ENCODE peak calls at places on chromosomes 11 and 22, in ten cellular contexts. I is body of pancreas; J is occipital lobe; O is NCI-H460; S is AG10803; P is NK-92 treated with Interleukin-12 subunit alpha and Interleukin-12 subunit beta, amount 100 ng/mL, for 24 hours; R is Right ventricle myocardium superior; B is fibroblast of lung; K is WTC11; L is frontal cortex. X is an unnamed sample.

GRCh38 chr11:9821008-9821752 is 157.3 kb downstream of the SWAP70 start:
- DNase-seq in I (no peak), J (no peak), O (no peak), S (peak; percentile 90), P (no peak), R (no peak), B (peak; percentile 30), K (no peak), L (no peak), X (no peak)

GRCh38 chr11:2102132-2102882 is 36.9 kb downstream of the IGF2 start:
- DNase-seq in I (no peak), J (no peak), O (no peak), S (no peak), P (no peak), R (peak; percentile 60), B (no peak), K (no peak), L (no peak), X (no peak)

GRCh38 chr11:86797133-86797532 is 3.2 kb upstream of the PRSS23 start:
- DNase-seq in I (no peak), J (no peak), O (no peak), S (no peak), P (no peak), R (no peak), B (no peak), K (no peak), L (no peak), X (no peak)

GRCh38 chr22:44497218-44497903 is 672 bp downstream of the RTL6 start:
- DNase-seq in I (peak; percentile 25), J (no peak), O (peak; percentile 22), S (peak; percentile 22), P (no peak), R (peak; percentile 51), B (peak; percentile 27), K (peak; percentile 22), L (peak; percentile 18), X (peak; percentile 27)

GRCh38 chr11:78063440-78064181 is at the start of gene THRSP:
- DNase-seq in I (no peak), J (no peak), O (no peak), S (no peak), P (no peak), R (no peak), B (no peak), K (no peak), L (no peak), X (no peak)

GRCh38 chr11:614091-614582 is 1.6 kb downstream of the IRF7 start:
- DNase-seq in I (no peak), J (no peak), O (no peak), S (no peak), P (no peak), R (no peak), B (no peak), K (no peak), L (no peak), X (no peak)

GRCh38 chr11:106988151-106988806 is 30.0 kb downstream of the GUCY1A2 start:
- DNase-seq in I (no peak), J (no peak), O (no peak), S (peak; percentile 89), P (no peak), R (no peak), B (peak; percentile 90), K (no peak), L (no peak), X (no peak)

GRCh38 chr11:47393163-47394049 is 15.0 kb upstream of the SLC39A13 start:
- DNase-seq in I (no peak), J (no peak), O (no peak), S (peak; percentile 64), P (no peak), R (peak; percentile 67), B (peak; percentile 76), K (no peak), L (no peak), X (no peak)

GRCh38 chr11:69948256-69949141 is 129.3 kb upstream of the FGF3 start:
- DNase-seq in I (peak; percentile 33), J (no peak), O (no peak), S (no peak), P (no peak), R (peak; percentile 22), B (peak; percentile 69), K (no peak), L (no peak), X (no peak)

GRCh38 chr11:122850076-122850631 is 11.9 kb downstream of the CRTAM start:
- DNase-seq in I (no peak), J (no peak), O (no peak), S (no peak), P (no peak), R (no peak), B (peak; percentile 74), K (no peak), L (no peak), X (peak; percentile 71)

GRCh38 chr11:86969258-86969657 is 14.1 kb upstream of the FZD4 start:
- DNase-seq in I (no peak), J (no peak), O (no peak), S (no peak), P (no peak), R (no peak), B (no peak), K (no peak), L (no peak), X (no peak)

GRCh38 chr11:94494200-94494545 is 389 bp downstream of the ANKRD49 start:
- DNase-seq in I (no peak), J (no peak), O (no peak), S (no peak), P (no peak), R (no peak), B (no peak), K (no peak), L (no peak), X (no peak)

GRCh38 chr11:44607987-44608386 is 42.5 kb downstream of the CD82 start:
- DNase-seq in I (no peak), J (no peak), O (no peak), S (no peak), P (no peak), R (no peak), B (peak; percentile 61), K (no peak), L (no peak), X (no peak)

GRCh38 chr22:44575344-44576268 is 77.6 kb upstream of the RTL6 start:
- DNase-seq in I (no peak), J (no peak), O (no peak), S (no peak), P (no peak), R (no peak), B (no peak), K (no peak), L (no peak), X (no peak)

GRCh38 chr22:36252754-36253522 is at the start of gene APOL1:
- DNase-seq in I (peak; percentile 30), J (no peak), O (peak; percentile 26), S (peak; percentile 55), P (no peak), R (no peak), B (no peak), K (no peak), L (no peak), X (peak; percentile 48)

GRCh38 chr22:39240841-39241631 is 3.7 kb downstream of the PDGFB start:
- DNase-seq in I (peak; percentile 85), J (no peak), O (no peak), S (peak; percentile 15), P (no peak), R (peak; percentile 73), B (no peak), K (no peak), L (no peak), X (peak; percentile 40)

GRCh38 chr22:30336752-30337460 is 10.2 kb upstream of the TBC1D10A start:
- DNase-seq in I (no peak), J (no peak), O (no peak), S (no peak), P (no peak), R (peak; percentile 77), B (no peak), K (no peak), L (no peak), X (no peak)

GRCh38 chr11:2743427-2744110 is 43.8 kb upstream of the KCNQ1OT1 start:
- DNase-seq in I (peak; percentile 4), J (no peak), O (no peak), S (no peak), P (no peak), R (no peak), B (no peak), K (no peak), L (no peak), X (no peak)